ENCODE peak calls at places on chromosomes 5 and 9, in five cellular contexts. K is IMR-90, R is HepG2, P is A549, Y is K562. T is an unnamed sample. For H3K4me1, the result is how much of the 10 kb centered on the place peaks cover.

GRCh38 chr9:69637801-69638200 is 34.4 kb downstream of the APBA1 start:
- DNase-seq in R (no peak), P (no peak), Y (no peak), K (peak), T (no peak)

GRCh38 chr5:73093943-73094342 is 26.4 kb upstream of the TMEM171 start:
- DNase-seq in K (peak), Y (no peak), P (no peak), R (no peak), T (peak)

GRCh38 chr5:83245037-83245436 is 167.7 kb downstream of the XRCC4 start:
- DNase-seq in K (no peak), P (no peak), R (no peak), Y (no peak), T (no peak)

GRCh38 chr9:5321058-5321457 is 16.5 kb upstream of the RLN2 start:
- DNase-seq in R (peak), P (no peak), K (peak), Y (no peak), T (no peak)

GRCh38 chr9:136409557-136410455 is 608 bp downstream of the ENTR1 start:
- DNase-seq in R (peak), P (peak), Y (no peak), K (peak), T (no peak)

GRCh38 chr9:33443047-33443446 is 4.3 kb downstream of the AQP3 start:
- DNase-seq in P (no peak), Y (no peak), K (peak), R (peak), T (no peak)

GRCh38 chr5:99771296-99771695 is 763.9 kb upstream of the FAM174A start:
- DNase-seq in Y (no peak), R (no peak), P (no peak), K (no peak), T (no peak)

GRCh38 chr5:12242960-12243888 is 339.0 kb upstream of the CTNND2 start:
- DNase-seq in R (no peak), K (no peak), Y (no peak), P (no peak), T (no peak)

GRCh38 chr9:20309209-20309608 is 313.1 kb downstream of the MLLT3 start:
- DNase-seq in Y (no peak), K (peak), R (no peak), P (no peak), T (no peak)

GRCh38 chr9:88684046-88684445 is 149.1 kb downstream of the NXNL2 start:
- DNase-seq in P (no peak), R (no peak), K (no peak), Y (no peak), T (no peak)

GRCh38 chr9:29213374-29214161 is 1640.3 kb upstream of the C9orf72 start:
- DNase-seq in K (no peak), P (peak), Y (no peak), R (no peak), T (no peak)

GRCh38 chr5:141477815-141478214 is 2.0 kb downstream of the PCDHGC3 start:
- DNase-seq in R (no peak), K (no peak), P (no peak), Y (no peak), T (no peak)

GRCh38 chr5:101045689-101046088 is 142.6 kb upstream of the ST8SIA4 start:
- DNase-seq in P (no peak), K (no peak), Y (no peak), R (no peak), T (peak)

GRCh38 chr9:14768561-14769234 is 46.2 kb upstream of the CER1 start:
- DNase-seq in Y (peak), K (peak), R (peak), P (peak), T (peak)

GRCh38 chr9:75960561-75960960 is 70.1 kb downstream of the PCSK5 start:
- DNase-seq in K (no peak), P (no peak), Y (no peak), R (no peak), T (no peak)

GRCh38 chr9:134323741-134324358 is 2.4 kb upstream of the RXRA start:
- DNase-seq in Y (peak), K (no peak), P (no peak), R (peak), T (peak)

GRCh38 chr9:126672634-126673284 is 59.0 kb downstream of the LMX1B start:
- DNase-seq in P (no peak), Y (no peak), R (no peak), K (no peak), T (no peak)
- H3K4me1 ChIP-seq in P (under half), Y (under half), R (under half), K (under half), T (under half)

DNA sequence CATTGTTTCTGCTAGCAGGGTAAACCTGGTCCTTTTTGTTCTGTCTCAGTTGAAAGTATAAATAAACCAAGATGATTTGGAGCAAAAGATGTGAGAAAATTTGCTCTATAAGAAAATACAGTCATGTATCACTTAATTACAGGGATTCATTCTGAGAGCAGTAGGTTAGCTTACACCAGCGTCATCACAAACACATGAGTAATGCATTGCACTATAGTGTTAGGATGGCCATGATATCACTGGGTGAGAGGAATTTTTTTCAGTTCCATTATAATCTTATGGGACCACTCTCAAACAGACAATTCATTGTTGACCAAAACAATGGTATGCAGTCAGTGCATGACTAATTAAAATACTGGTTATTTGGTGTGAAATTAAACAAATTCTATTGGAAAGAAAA is 430.9 kb downstream of the CHSY3 start:
- DNase-seq in K (no peak), R (no peak), P (no peak), Y (no peak), T (no peak)
- TF ChIP-seq CEBPB in K (no peak), R (no peak), P (no peak), Y (no peak), T (no peak)

DNA sequence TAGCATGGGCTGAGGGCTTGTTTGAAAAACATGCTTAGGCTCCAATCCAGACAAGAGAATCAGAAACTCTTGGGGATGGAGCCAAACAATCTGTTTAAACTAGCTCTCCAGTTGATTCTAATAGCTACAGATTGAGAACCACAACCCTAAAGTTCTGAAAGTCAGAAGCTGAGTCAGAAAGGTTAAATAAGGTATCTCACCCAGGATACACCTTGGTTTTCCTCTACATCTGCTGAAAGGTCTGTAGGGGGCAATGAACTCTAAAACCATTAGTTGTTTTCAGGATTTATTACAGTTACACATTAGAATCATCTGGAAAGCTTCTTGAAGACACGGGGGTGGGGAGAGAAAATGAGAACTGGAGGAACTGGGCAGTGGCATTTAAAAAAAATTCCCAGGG is 5.7 kb downstream of the GFM2 start:
- DNase-seq in K (peak), P (no peak), Y (no peak), R (no peak), T (no peak)
- H3K4me1 ChIP-seq in K (under half), P (half or more), Y (under half), R (under half), T (under half)

DNA sequence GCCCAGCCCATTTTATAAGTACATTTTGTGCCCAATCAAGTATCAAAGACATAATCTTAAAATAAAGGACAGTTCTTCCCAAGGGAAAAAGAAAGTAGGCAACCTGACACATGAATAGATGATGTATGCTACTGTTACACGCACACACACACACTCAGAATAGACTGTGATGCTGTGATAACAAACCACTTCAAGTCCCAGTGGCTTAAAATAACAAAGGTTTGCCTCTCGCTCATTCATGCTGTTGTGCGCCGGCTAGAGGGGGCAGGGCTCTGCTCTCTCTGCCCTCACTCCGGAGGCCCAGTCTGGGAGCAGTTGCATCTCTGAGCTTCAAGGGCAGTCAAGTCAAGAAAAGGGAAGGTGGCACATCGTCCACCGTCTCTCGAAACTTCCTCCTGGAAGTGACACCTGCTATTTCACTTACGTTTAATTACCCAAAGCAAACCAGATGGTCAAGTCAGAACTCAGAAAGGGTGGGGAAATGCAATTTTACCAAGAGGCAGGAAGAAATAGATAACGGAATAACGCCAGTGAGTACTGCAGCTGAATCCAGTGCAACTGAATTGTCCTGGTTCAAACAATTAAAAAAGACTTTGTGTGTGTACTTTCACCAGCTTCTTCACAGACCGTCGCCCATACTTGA is 43.3 kb downstream of the ANKRD33B start:
- DNase-seq in Y (peak), K (peak), P (no peak), R (no peak), T (no peak)
- TF ChIP-seq CEBPB in Y (no peak), K (no peak), P (no peak), R (no peak), T (no peak)

GRCh38 chr5:133993563-133993962 is 11.2 kb downstream of the VDAC1 start:
- DNase-seq in Y (no peak), P (no peak), K (no peak), R (no peak), T (no peak)
- H3K4me1 ChIP-seq in Y (under half), P (half or more), K (under half), R (half or more), T (under half)

GRCh38 chr5:33837301-33837700 is 54.5 kb downstream of the ADAMTS12 start:
- DNase-seq in P (no peak), R (no peak), Y (no peak), K (no peak), T (no peak)
- TF ChIP-seq CEBPB in P (no peak), R (no peak), Y (no peak), K (no peak), T (no peak)

GRCh38 chr9:119304566-119304965 is 64.7 kb downstream of the BRINP1 start:
- DNase-seq in Y (no peak), K (no peak), R (no peak), P (no peak), T (no peak)
- H3K4me1 ChIP-seq in Y (under half), K (under half), R (under half), P (under half), T (under half)

GRCh38 chr5:112581811-112582320 is 155.8 kb upstream of the APC start:
- DNase-seq in P (no peak), K (no peak), Y (no peak), R (no peak), T (no peak)
- TF ChIP-seq CEBPB in P (no peak), K (no peak), Y (no peak), R (no peak), T (no peak)

DNA sequence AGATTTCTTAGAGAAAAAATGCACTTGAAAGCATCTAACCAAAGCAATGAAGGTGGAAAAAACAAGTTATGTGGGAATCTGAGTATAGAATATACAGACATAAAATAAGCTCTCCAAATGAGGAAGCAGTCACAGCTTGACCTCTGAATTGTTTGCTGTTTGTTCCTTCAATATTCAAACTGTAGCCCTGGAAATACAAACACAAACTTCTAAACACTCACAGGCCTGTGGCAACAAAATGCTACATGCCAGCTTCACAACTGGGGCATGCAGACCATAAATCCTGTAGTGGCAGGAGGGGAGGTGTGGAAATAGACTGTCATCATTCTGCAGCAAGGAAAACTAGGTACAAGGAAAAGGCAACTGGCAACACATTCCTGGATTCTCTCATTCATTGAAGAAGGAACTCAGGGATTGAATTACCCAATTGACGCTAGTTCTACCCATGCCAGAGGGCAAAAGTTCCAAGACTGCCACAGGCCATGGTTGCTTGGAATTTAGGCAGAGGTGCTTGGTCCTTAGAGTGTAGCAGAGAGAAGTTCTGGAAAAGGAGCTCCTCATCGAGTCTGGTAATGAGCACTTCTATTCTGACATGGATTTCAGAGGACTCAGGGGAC is 349.6 kb downstream of the PDE4D start:
- DNase-seq in P (peak), R (no peak), Y (no peak), K (no peak), T (no peak)
- H3K4me1 ChIP-seq in P (half or more), R (under half), Y (under half), K (under half), T (under half)